ENCODE peak calls at places on chromosome 18, in six cellular contexts. One of them, this sample, is unnamed.

GRCh38 chr18:27605107-27605834 is 420.2 kb upstream of the CHST9 start:
- DNase-seq in K562: peak
- DNase-seq in ascending aorta: peak
- DNase-seq in uterus: peak
- DNase-seq in CD8-positive, alpha-beta T cell: no peak
- DNase-seq in MM.1S: peak
- DNase-seq in this sample: peak

GRCh38 chr18:63881851-63882250 is 5.7 kb upstream of the SERPINB2 start:
- DNase-seq in K562: no peak
- DNase-seq in ascending aorta: no peak
- DNase-seq in uterus: no peak
- DNase-seq in CD8-positive, alpha-beta T cell: no peak
- DNase-seq in MM.1S: no peak
- DNase-seq in this sample: no peak

GRCh38 chr18:46353460-46353859 is 249.3 kb downstream of the HAUS1 start:
- DNase-seq in K562: no peak
- DNase-seq in ascending aorta: no peak
- DNase-seq in uterus: no peak
- DNase-seq in CD8-positive, alpha-beta T cell: no peak
- DNase-seq in MM.1S: no peak
- DNase-seq in this sample: no peak

GRCh38 chr18:13680612-13681011 is 45.7 kb downstream of the FAM210A start:
- DNase-seq in K562: no peak
- DNase-seq in ascending aorta: no peak
- DNase-seq in uterus: no peak
- DNase-seq in CD8-positive, alpha-beta T cell: no peak
- DNase-seq in MM.1S: no peak
- DNase-seq in this sample: no peak

GRCh38 chr18:44679912-44680270 is 797 bp upstream of the SETBP1 start:
- DNase-seq in K562: no peak
- DNase-seq in ascending aorta: peak
- DNase-seq in uterus: peak
- DNase-seq in CD8-positive, alpha-beta T cell: no peak
- DNase-seq in MM.1S: peak
- DNase-seq in this sample: peak

GRCh38 chr18:32760391-32760790 is 12.4 kb downstream of the KLHL14 start:
- DNase-seq in K562: no peak
- DNase-seq in ascending aorta: no peak
- DNase-seq in uterus: no peak
- DNase-seq in CD8-positive, alpha-beta T cell: no peak
- DNase-seq in MM.1S: peak
- DNase-seq in this sample: no peak

GRCh38 chr18:35407871-35408481 is 30.8 kb upstream of the ZNF396 start:
- DNase-seq in K562: peak
- DNase-seq in ascending aorta: no peak
- DNase-seq in uterus: peak
- DNase-seq in CD8-positive, alpha-beta T cell: peak
- DNase-seq in MM.1S: peak
- DNase-seq in this sample: no peak

GRCh38 chr18:41504316-41504715 is 450.7 kb upstream of the PIK3C3 start:
- DNase-seq in K562: no peak
- DNase-seq in ascending aorta: no peak
- DNase-seq in uterus: no peak
- DNase-seq in CD8-positive, alpha-beta T cell: no peak
- DNase-seq in MM.1S: no peak
- DNase-seq in this sample: no peak

GRCh38 chr18:61764381-61764780 is 128.4 kb downstream of the RNF152 start:
- DNase-seq in K562: no peak
- DNase-seq in ascending aorta: no peak
- DNase-seq in uterus: no peak
- DNase-seq in CD8-positive, alpha-beta T cell: no peak
- DNase-seq in MM.1S: no peak
- DNase-seq in this sample: no peak

GRCh38 chr18:28003451-28003850 is 173.5 kb downstream of the CDH2 start:
- DNase-seq in K562: no peak
- DNase-seq in ascending aorta: no peak
- DNase-seq in uterus: no peak
- DNase-seq in CD8-positive, alpha-beta T cell: no peak
- DNase-seq in MM.1S: no peak
- DNase-seq in this sample: no peak

GRCh38 chr18:29225351-29225750 is 1048.4 kb upstream of the CDH2 start:
- DNase-seq in K562: no peak
- DNase-seq in ascending aorta: no peak
- DNase-seq in uterus: no peak
- DNase-seq in CD8-positive, alpha-beta T cell: no peak
- DNase-seq in MM.1S: no peak
- DNase-seq in this sample: no peak

GRCh38 chr18:78675231-78675630 is 304.4 kb upstream of the SALL3 start:
- DNase-seq in K562: no peak
- DNase-seq in ascending aorta: no peak
- DNase-seq in uterus: no peak
- DNase-seq in CD8-positive, alpha-beta T cell: no peak
- DNase-seq in MM.1S: no peak
- DNase-seq in this sample: no peak

GRCh38 chr18:63376493-63377053 is 9.6 kb upstream of the KDSR start:
- DNase-seq in K562: no peak
- DNase-seq in ascending aorta: no peak
- DNase-seq in uterus: no peak
- DNase-seq in CD8-positive, alpha-beta T cell: no peak
- DNase-seq in MM.1S: no peak
- DNase-seq in this sample: no peak

GRCh38 chr18:79552696-79553095 is 126.9 kb upstream of the CTDP1 start:
- DNase-seq in K562: no peak
- DNase-seq in ascending aorta: peak
- DNase-seq in uterus: no peak
- DNase-seq in CD8-positive, alpha-beta T cell: no peak
- DNase-seq in MM.1S: no peak
- DNase-seq in this sample: peak

GRCh38 chr18:35282353-35282752 is 7.7 kb downstream of the ZSCAN30 start:
- DNase-seq in K562: no peak
- DNase-seq in ascending aorta: no peak
- DNase-seq in uterus: no peak
- DNase-seq in CD8-positive, alpha-beta T cell: no peak
- DNase-seq in MM.1S: no peak
- DNase-seq in this sample: no peak

GRCh38 chr18:29373000-29373399 is 1196.1 kb upstream of the CDH2 start:
- DNase-seq in K562: no peak
- DNase-seq in ascending aorta: no peak
- DNase-seq in uterus: no peak
- DNase-seq in CD8-positive, alpha-beta T cell: no peak
- DNase-seq in MM.1S: no peak
- DNase-seq in this sample: no peak

GRCh38 chr18:22332590-22332989 is 85.1 kb downstream of the CTAGE1 start:
- DNase-seq in K562: peak
- DNase-seq in ascending aorta: no peak
- DNase-seq in uterus: no peak
- DNase-seq in CD8-positive, alpha-beta T cell: no peak
- DNase-seq in MM.1S: no peak
- DNase-seq in this sample: no peak

GRCh38 chr18:60676807-60677206 is 304.2 kb upstream of the MC4R start:
- DNase-seq in K562: no peak
- DNase-seq in ascending aorta: no peak
- DNase-seq in uterus: no peak
- DNase-seq in CD8-positive, alpha-beta T cell: no peak
- DNase-seq in MM.1S: no peak
- DNase-seq in this sample: no peak

GRCh38 chr18:12424252-12424651 is 16.5 kb downstream of the PRELID3A start:
- DNase-seq in K562: no peak
- DNase-seq in ascending aorta: no peak
- DNase-seq in uterus: no peak
- DNase-seq in CD8-positive, alpha-beta T cell: no peak
- DNase-seq in MM.1S: no peak
- DNase-seq in this sample: no peak

GRCh38 chr18:50748243-50749229 is 71.3 kb downstream of the MRO start:
- DNase-seq in K562: no peak
- DNase-seq in ascending aorta: no peak
- DNase-seq in uterus: no peak
- DNase-seq in CD8-positive, alpha-beta T cell: no peak
- DNase-seq in MM.1S: no peak
- DNase-seq in this sample: peak

GRCh38 chr18:78638889-78639596 is 340.6 kb upstream of the SALL3 start:
- DNase-seq in K562: no peak
- DNase-seq in ascending aorta: no peak
- DNase-seq in uterus: no peak
- DNase-seq in CD8-positive, alpha-beta T cell: no peak
- DNase-seq in MM.1S: no peak
- DNase-seq in this sample: no peak

GRCh38 chr18:49628993-49629795 is 67.3 kb downstream of the LIPG start:
- DNase-seq in K562: no peak
- DNase-seq in ascending aorta: no peak
- DNase-seq in uterus: no peak
- DNase-seq in CD8-positive, alpha-beta T cell: no peak
- DNase-seq in MM.1S: no peak
- DNase-seq in this sample: peak

GRCh38 chr18:32036506-32037210 is 18.0 kb downstream of the RNF125 start:
- DNase-seq in K562: no peak
- DNase-seq in ascending aorta: no peak
- DNase-seq in uterus: no peak
- DNase-seq in CD8-positive, alpha-beta T cell: no peak
- DNase-seq in MM.1S: no peak
- DNase-seq in this sample: no peak

DNA sequence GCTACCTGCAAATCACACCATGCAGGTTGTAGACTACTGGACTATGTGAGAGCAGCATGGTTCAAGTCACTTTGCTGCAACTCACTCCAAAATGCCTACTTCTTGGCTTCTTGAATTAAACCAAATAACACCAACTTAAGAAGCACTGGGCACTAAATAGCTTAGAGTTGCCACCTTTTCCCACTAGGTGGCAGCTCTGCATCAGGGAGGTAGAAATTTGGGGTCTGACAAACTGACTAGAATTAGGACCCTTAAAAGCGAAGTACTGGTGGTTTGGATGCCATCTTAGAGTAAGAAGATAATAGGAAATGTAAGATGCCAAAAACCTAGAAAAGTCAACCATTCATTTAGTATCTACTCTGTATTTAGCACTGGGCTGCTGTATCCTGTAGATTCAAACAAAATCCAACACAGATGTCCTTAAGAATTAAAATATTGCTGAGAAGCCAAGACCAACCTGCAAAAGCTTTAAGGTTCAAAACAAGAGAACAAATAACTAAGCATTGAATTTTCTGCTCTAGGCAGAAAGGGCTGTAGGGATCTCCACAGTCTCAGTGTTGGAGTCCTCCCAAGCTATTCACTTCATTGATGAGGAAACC is 65.5 kb downstream of the CCBE1 start:
- DNase-seq in K562: peak
- DNase-seq in ascending aorta: no peak
- DNase-seq in uterus: no peak
- DNase-seq in CD8-positive, alpha-beta T cell: no peak
- DNase-seq in MM.1S: no peak
- DNase-seq in this sample: no peak
- TF ChIP-seq CTCF in K562: peak
- TF ChIP-seq CTCF in ascending aorta: peak
- TF ChIP-seq CTCF in uterus: peak
- TF ChIP-seq CTCF in CD8-positive, alpha-beta T cell: no peak
- TF ChIP-seq CTCF in MM.1S: peak
- TF ChIP-seq CTCF in this sample: no peak

DNA sequence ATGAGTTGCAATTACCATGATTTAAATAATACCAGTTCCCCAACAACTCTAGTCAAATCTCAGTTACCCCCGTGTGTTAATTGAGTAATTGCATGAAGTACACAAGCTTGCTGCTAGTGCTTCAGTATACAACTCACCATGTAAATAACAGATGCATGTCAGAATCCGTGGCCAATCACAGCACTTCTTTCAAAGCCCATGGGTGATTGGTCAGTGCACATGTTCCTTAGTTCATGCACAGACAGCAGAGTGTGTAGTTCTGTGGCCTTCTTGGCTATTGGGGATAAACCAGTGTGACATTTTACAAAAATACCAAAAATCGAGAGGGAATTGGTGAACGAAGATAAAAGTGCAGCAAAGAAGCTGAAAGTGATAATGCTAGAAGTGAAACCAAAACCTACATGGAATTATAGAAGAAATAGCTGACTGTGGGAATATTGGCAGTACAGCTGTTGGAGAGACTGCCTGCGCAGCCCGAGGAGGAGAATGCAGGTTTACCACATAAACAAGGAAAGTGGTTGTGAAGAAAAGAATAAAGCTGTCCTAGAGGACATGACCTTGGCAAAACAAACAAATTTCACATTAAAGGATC is 59.4 kb downstream of the NEDD4L start:
- DNase-seq in K562: no peak
- DNase-seq in ascending aorta: no peak
- DNase-seq in uterus: no peak
- DNase-seq in CD8-positive, alpha-beta T cell: no peak
- DNase-seq in MM.1S: no peak
- DNase-seq in this sample: no peak
- H3K4me3 ChIP-seq in K562: no peak
- H3K4me3 ChIP-seq in ascending aorta: no peak
- H3K4me3 ChIP-seq in uterus: no peak
- H3K4me3 ChIP-seq in CD8-positive, alpha-beta T cell: no peak
- H3K4me3 ChIP-seq in MM.1S: no peak
- H3K4me3 ChIP-seq in this sample: no peak

GRCh38 chr18:76252880-76253279 is 242.2 kb downstream of the ZNF516 start:
- DNase-seq in K562: no peak
- DNase-seq in ascending aorta: no peak
- DNase-seq in uterus: no peak
- DNase-seq in CD8-positive, alpha-beta T cell: no peak
- DNase-seq in MM.1S: peak
- DNase-seq in this sample: peak
- TF ChIP-seq CTCF in K562: peak
- TF ChIP-seq CTCF in ascending aorta: no peak
- TF ChIP-seq CTCF in uterus: peak
- TF ChIP-seq CTCF in CD8-positive, alpha-beta T cell: no peak
- TF ChIP-seq CTCF in MM.1S: peak
- TF ChIP-seq CTCF in this sample: no peak

GRCh38 chr18:74414951-74415515 is 42.1 kb downstream of the DIPK1C start:
- DNase-seq in K562: no peak
- DNase-seq in ascending aorta: no peak
- DNase-seq in uterus: no peak
- DNase-seq in CD8-positive, alpha-beta T cell: no peak
- DNase-seq in MM.1S: no peak
- DNase-seq in this sample: no peak

GRCh38 chr18:74412106-74412880 is 44.8 kb downstream of the DIPK1C start:
- DNase-seq in K562: no peak
- DNase-seq in ascending aorta: no peak
- DNase-seq in uterus: no peak
- DNase-seq in CD8-positive, alpha-beta T cell: no peak
- DNase-seq in MM.1S: no peak
- DNase-seq in this sample: no peak

GRCh38 chr18:74410441-74410992 is 46.6 kb downstream of the DIPK1C start:
- DNase-seq in K562: no peak
- DNase-seq in ascending aorta: no peak
- DNase-seq in uterus: no peak
- DNase-seq in CD8-positive, alpha-beta T cell: no peak
- DNase-seq in MM.1S: no peak
- DNase-seq in this sample: peak

GRCh38 chr18:74413811-74414210 is 43.3 kb downstream of the DIPK1C start:
- DNase-seq in K562: no peak
- DNase-seq in ascending aorta: no peak
- DNase-seq in uterus: no peak
- DNase-seq in CD8-positive, alpha-beta T cell: no peak
- DNase-seq in MM.1S: no peak
- DNase-seq in this sample: no peak

DNA sequence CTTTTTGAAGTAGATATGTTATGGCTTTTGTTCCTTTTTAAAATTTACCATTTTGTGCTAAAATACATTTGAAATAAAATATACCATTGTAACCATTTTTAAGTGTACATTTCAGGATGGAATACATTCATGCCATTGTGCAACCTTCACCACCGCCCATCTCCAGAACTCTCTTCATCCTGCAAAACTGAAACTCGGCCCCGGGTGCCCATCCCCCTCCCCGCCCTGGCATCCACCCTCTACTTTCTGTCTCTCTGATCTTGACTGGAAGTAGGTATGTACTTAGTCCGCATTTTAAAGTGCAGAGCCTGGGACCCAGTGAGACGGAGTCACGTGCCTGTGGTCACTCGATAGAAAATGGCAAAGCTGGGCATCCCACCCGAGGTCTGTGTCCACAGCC is 45.6 kb downstream of the DIPK1C start:
- DNase-seq in K562: no peak
- DNase-seq in ascending aorta: no peak
- DNase-seq in uterus: no peak
- DNase-seq in CD8-positive, alpha-beta T cell: no peak
- DNase-seq in MM.1S: peak
- DNase-seq in this sample: no peak
- H3K4me3 ChIP-seq in K562: no peak
- H3K4me3 ChIP-seq in ascending aorta: no peak
- H3K4me3 ChIP-seq in uterus: no peak
- H3K4me3 ChIP-seq in CD8-positive, alpha-beta T cell: no peak
- H3K4me3 ChIP-seq in MM.1S: no peak
- H3K4me3 ChIP-seq in this sample: no peak